ENCODE peak calls at places on chromosome 10, in eight cellular contexts. One of them, this sample, is unnamed.
A peak's percentile ranks its signal among the peaks of the same experiment; 100 is the strongest.

GRCh38 chr10:109587366-109587765 is 335.9 kb downstream of the XPNPEP1 start:
- DNase-seq in tibial nerve: no peak
- DNase-seq in stomach: no peak
- DNase-seq in transverse colon: no peak
- DNase-seq in sigmoid colon: no peak
- DNase-seq in IMR-90: no peak
- DNase-seq in A549: no peak
- DNase-seq in spleen: no peak
- DNase-seq in this sample: no peak

GRCh38 chr10:123103944-123104343 is 31.8 kb upstream of the HMX3 start:
- DNase-seq in tibial nerve: no peak
- DNase-seq in stomach: no peak
- DNase-seq in transverse colon: no peak
- DNase-seq in sigmoid colon: no peak
- DNase-seq in IMR-90: no peak
- DNase-seq in A549: no peak
- DNase-seq in spleen: no peak
- DNase-seq in this sample: no peak

GRCh38 chr10:46080886-46081285 is 34.8 kb upstream of the MSMB start:
- DNase-seq in tibial nerve: no peak
- DNase-seq in stomach: no peak
- DNase-seq in transverse colon: no peak
- DNase-seq in sigmoid colon: no peak
- DNase-seq in IMR-90: no peak
- DNase-seq in A549: no peak
- DNase-seq in spleen: no peak
- DNase-seq in this sample: no peak

GRCh38 chr10:5546891-5547683 is 22.3 kb downstream of the CALML3 start:
- DNase-seq in tibial nerve: no peak
- DNase-seq in stomach: peak; percentile 85
- DNase-seq in transverse colon: peak; percentile 88
- DNase-seq in sigmoid colon: peak; percentile 70
- DNase-seq in IMR-90: peak; percentile 67
- DNase-seq in A549: peak; percentile 90
- DNase-seq in spleen: peak; percentile 22
- DNase-seq in this sample: peak; percentile 45

GRCh38 chr10:42638821-42639270 is 476 bp upstream of the ZNF33B start:
- DNase-seq in tibial nerve: no peak
- DNase-seq in stomach: no peak
- DNase-seq in transverse colon: no peak
- DNase-seq in sigmoid colon: no peak
- DNase-seq in IMR-90: no peak
- DNase-seq in A549: no peak
- DNase-seq in spleen: no peak
- DNase-seq in this sample: no peak

GRCh38 chr10:47402681-47403301 is 18.7 kb upstream of the ZNF488 start:
- DNase-seq in tibial nerve: peak; percentile 56
- DNase-seq in stomach: no peak
- DNase-seq in transverse colon: peak; percentile 26
- DNase-seq in sigmoid colon: peak; percentile 82
- DNase-seq in IMR-90: peak; percentile 88
- DNase-seq in A549: peak; percentile 78
- DNase-seq in spleen: peak; percentile 73
- DNase-seq in this sample: peak; percentile 45

GRCh38 chr10:470339-471003 is 219.0 kb downstream of the DIP2C start:
- DNase-seq in tibial nerve: no peak
- DNase-seq in stomach: no peak
- DNase-seq in transverse colon: no peak
- DNase-seq in sigmoid colon: no peak
- DNase-seq in IMR-90: no peak
- DNase-seq in A549: no peak
- DNase-seq in spleen: no peak
- DNase-seq in this sample: no peak

GRCh38 chr10:92405006-92405924 is 114.3 kb downstream of the MARCHF5 start:
- DNase-seq in tibial nerve: no peak
- DNase-seq in stomach: no peak
- DNase-seq in transverse colon: no peak
- DNase-seq in sigmoid colon: no peak
- DNase-seq in IMR-90: no peak
- DNase-seq in A549: no peak
- DNase-seq in spleen: no peak
- DNase-seq in this sample: no peak

GRCh38 chr10:75717126-75717916 is 285.9 kb downstream of the LRMDA start:
- DNase-seq in tibial nerve: no peak
- DNase-seq in stomach: no peak
- DNase-seq in transverse colon: no peak
- DNase-seq in sigmoid colon: no peak
- DNase-seq in IMR-90: no peak
- DNase-seq in A549: peak; percentile 4
- DNase-seq in spleen: no peak
- DNase-seq in this sample: no peak

GRCh38 chr10:794382-794956 is 105.0 kb upstream of the DIP2C start:
- DNase-seq in tibial nerve: no peak
- DNase-seq in stomach: no peak
- DNase-seq in transverse colon: no peak
- DNase-seq in sigmoid colon: peak; percentile 39
- DNase-seq in IMR-90: peak; percentile 48
- DNase-seq in A549: no peak
- DNase-seq in spleen: no peak
- DNase-seq in this sample: no peak

GRCh38 chr10:46536781-46537180 is 19.7 kb downstream of the GPRIN2 start:
- DNase-seq in tibial nerve: no peak
- DNase-seq in stomach: peak; percentile 24
- DNase-seq in transverse colon: peak; percentile 5
- DNase-seq in sigmoid colon: peak; percentile 49
- DNase-seq in IMR-90: no peak
- DNase-seq in A549: no peak
- DNase-seq in spleen: peak; percentile 64
- DNase-seq in this sample: no peak

DNA sequence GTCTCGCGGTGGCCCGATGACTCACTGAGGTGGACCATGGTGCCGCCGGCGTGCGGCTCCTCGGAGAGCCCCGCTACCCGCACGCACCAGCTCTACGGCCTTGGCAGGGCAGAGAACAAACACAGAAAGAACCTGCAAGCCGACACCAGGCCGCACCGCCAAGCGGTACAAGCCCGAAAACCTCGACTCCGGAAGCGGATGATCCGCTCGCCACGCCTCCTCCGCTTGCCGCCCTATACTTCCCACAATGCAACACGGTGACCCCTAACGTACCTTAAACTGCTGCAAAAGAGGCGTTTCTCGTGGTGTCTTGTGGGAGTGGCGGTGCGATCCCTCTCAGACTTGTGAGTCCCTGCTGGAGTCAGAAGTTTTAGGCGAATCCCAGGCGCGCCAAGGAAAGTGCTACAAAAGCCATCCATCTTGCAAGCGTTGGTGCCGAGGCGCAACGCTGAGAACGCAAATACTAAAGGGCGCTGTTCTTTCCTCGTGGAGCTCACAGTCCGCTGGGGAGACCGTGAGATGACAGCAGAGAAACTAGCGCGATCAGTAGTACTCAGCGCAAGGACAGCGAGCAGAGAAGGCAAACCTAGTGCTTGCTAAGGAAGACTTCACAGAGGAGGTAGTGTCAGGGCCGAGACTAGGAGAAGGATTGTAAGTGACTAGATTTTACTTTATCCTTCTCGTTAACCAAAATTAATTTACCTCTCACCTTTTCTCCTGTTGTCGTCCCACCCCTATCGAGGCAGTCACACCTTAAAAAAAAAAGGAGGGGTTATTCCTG is at the start of gene MRPS16:
- DNase-seq in tibial nerve: peak; percentile 96
- DNase-seq in stomach: peak; percentile 93
- DNase-seq in transverse colon: peak; percentile 96
- DNase-seq in sigmoid colon: peak; percentile 98
- DNase-seq in IMR-90: peak; percentile 96
- DNase-seq in A549: peak; percentile 99
- DNase-seq in spleen: peak; percentile 95
- DNase-seq in this sample: peak; percentile 92
- TF ChIP-seq POLR2A in tibial nerve: peak; percentile 57
- TF ChIP-seq POLR2A in stomach: no peak
- TF ChIP-seq POLR2A in transverse colon: peak; percentile 86
- TF ChIP-seq POLR2A in sigmoid colon: peak; percentile 61
- TF ChIP-seq POLR2A in IMR-90: peak; percentile 80
- TF ChIP-seq POLR2A in A549: peak; percentile 72
- TF ChIP-seq POLR2A in spleen: peak; percentile 45
- TF ChIP-seq POLR2A in this sample: peak; percentile 80

GRCh38 chr10:29643785-29644501 is 9.2 kb upstream of the SVIL start:
- DNase-seq in tibial nerve: peak; percentile 52
- DNase-seq in stomach: no peak
- DNase-seq in transverse colon: no peak
- DNase-seq in sigmoid colon: peak; percentile 93
- DNase-seq in IMR-90: peak; percentile 52
- DNase-seq in A549: no peak
- DNase-seq in spleen: no peak
- DNase-seq in this sample: no peak
- TF ChIP-seq POLR2A in tibial nerve: no peak
- TF ChIP-seq POLR2A in stomach: no peak
- TF ChIP-seq POLR2A in transverse colon: no peak
- TF ChIP-seq POLR2A in sigmoid colon: no peak
- TF ChIP-seq POLR2A in IMR-90: no peak
- TF ChIP-seq POLR2A in A549: no peak
- TF ChIP-seq POLR2A in spleen: no peak
- TF ChIP-seq POLR2A in this sample: no peak

GRCh38 chr10:16965740-16966447 is 148.7 kb upstream of the RSU1 start:
- DNase-seq in tibial nerve: peak; percentile 47
- DNase-seq in stomach: no peak
- DNase-seq in transverse colon: peak; percentile 21
- DNase-seq in sigmoid colon: peak; percentile 73
- DNase-seq in IMR-90: peak; percentile 99
- DNase-seq in A549: peak; percentile 64
- DNase-seq in spleen: no peak
- DNase-seq in this sample: peak; percentile 65
- TF ChIP-seq POLR2A in tibial nerve: no peak
- TF ChIP-seq POLR2A in stomach: no peak
- TF ChIP-seq POLR2A in transverse colon: no peak
- TF ChIP-seq POLR2A in sigmoid colon: no peak
- TF ChIP-seq POLR2A in IMR-90: no peak
- TF ChIP-seq POLR2A in A549: no peak
- TF ChIP-seq POLR2A in spleen: no peak
- TF ChIP-seq POLR2A in this sample: no peak

GRCh38 chr10:60073397-60073780 is 167.0 kb upstream of the CCDC6 start:
- DNase-seq in tibial nerve: no peak
- DNase-seq in stomach: no peak
- DNase-seq in transverse colon: no peak
- DNase-seq in sigmoid colon: no peak
- DNase-seq in IMR-90: no peak
- DNase-seq in A549: no peak
- DNase-seq in spleen: no peak
- DNase-seq in this sample: no peak
- TF ChIP-seq POLR2A in tibial nerve: no peak
- TF ChIP-seq POLR2A in stomach: no peak
- TF ChIP-seq POLR2A in transverse colon: no peak
- TF ChIP-seq POLR2A in sigmoid colon: no peak
- TF ChIP-seq POLR2A in IMR-90: no peak
- TF ChIP-seq POLR2A in A549: no peak
- TF ChIP-seq POLR2A in spleen: no peak
- TF ChIP-seq POLR2A in this sample: no peak

GRCh38 chr10:97713351-97713827 is at the start of gene MARVELD1:
- DNase-seq in tibial nerve: peak; percentile 76
- DNase-seq in stomach: no peak
- DNase-seq in transverse colon: peak; percentile 70
- DNase-seq in sigmoid colon: peak; percentile 93
- DNase-seq in IMR-90: peak; percentile 77
- DNase-seq in A549: peak; percentile 81
- DNase-seq in spleen: no peak
- DNase-seq in this sample: peak; percentile 83

GRCh38 chr10:97711640-97712267 is 1.8 kb upstream of the MARVELD1 start:
- DNase-seq in tibial nerve: no peak
- DNase-seq in stomach: no peak
- DNase-seq in transverse colon: no peak
- DNase-seq in sigmoid colon: no peak
- DNase-seq in IMR-90: no peak
- DNase-seq in A549: no peak
- DNase-seq in spleen: no peak
- DNase-seq in this sample: no peak

GRCh38 chr10:97713828-97714400 is 384 bp downstream of the MARVELD1 start:
- DNase-seq in tibial nerve: no peak
- DNase-seq in stomach: peak; percentile 73
- DNase-seq in transverse colon: peak; percentile 77
- DNase-seq in sigmoid colon: peak; percentile 88
- DNase-seq in IMR-90: peak; percentile 74
- DNase-seq in A549: peak; percentile 88
- DNase-seq in spleen: peak; percentile 89
- DNase-seq in this sample: peak; percentile 87

GRCh38 chr10:97715259-97715874 is 1.8 kb downstream of the MARVELD1 start:
- DNase-seq in tibial nerve: no peak
- DNase-seq in stomach: no peak
- DNase-seq in transverse colon: no peak
- DNase-seq in sigmoid colon: no peak
- DNase-seq in IMR-90: no peak
- DNase-seq in A549: no peak
- DNase-seq in spleen: no peak
- DNase-seq in this sample: no peak

GRCh38 chr10:97714401-97715258 is 1.1 kb downstream of the MARVELD1 start:
- DNase-seq in tibial nerve: peak; percentile 66
- DNase-seq in stomach: peak; percentile 38
- DNase-seq in transverse colon: peak; percentile 72
- DNase-seq in sigmoid colon: peak; percentile 94
- DNase-seq in IMR-90: peak; percentile 71
- DNase-seq in A549: peak; percentile 53
- DNase-seq in spleen: peak; percentile 90
- DNase-seq in this sample: peak; percentile 82
- TF ChIP-seq POLR2A in tibial nerve: peak; percentile 63
- TF ChIP-seq POLR2A in stomach: no peak
- TF ChIP-seq POLR2A in transverse colon: peak; percentile 78
- TF ChIP-seq POLR2A in sigmoid colon: peak; percentile 59
- TF ChIP-seq POLR2A in IMR-90: peak; percentile 84
- TF ChIP-seq POLR2A in A549: peak; percentile 35
- TF ChIP-seq POLR2A in spleen: no peak
- TF ChIP-seq POLR2A in this sample: peak; percentile 52